ENCODE peak calls at places on chromosome 20, in ten cellular contexts. W, O, Q, I, A, C, P, L, U and T are unnamed samples.

GRCh38 chr20:33445881-33446615 is 2.5 kb upstream of the SNTA1 start:
- DNase-seq in W (no peak), O (no peak), Q (no peak), I (no peak), A (no peak), C (no peak), P (no peak), L (no peak), U (no peak), T (no peak)

GRCh38 chr20:17536944-17537444 is 5.8 kb upstream of the BFSP1 start:
- DNase-seq in W (peak; percentile 84), O (peak; percentile 67), Q (peak; percentile 94), I (peak; percentile 87), A (peak; percentile 70), C (peak; percentile 90), P (peak; percentile 86), L (peak; percentile 75), U (peak; percentile 85), T (no peak)

GRCh38 chr20:31833130-31833930 is 12.1 kb downstream of the FOXS1 start:
- DNase-seq in W (peak; percentile 43), O (no peak), Q (peak; percentile 99), I (no peak), A (peak; percentile 87), C (peak; percentile 68), P (peak; percentile 67), L (no peak), U (peak; percentile 79), T (no peak)

GRCh38 chr20:10660661-10661060 is 13.1 kb downstream of the JAG1 start:
- DNase-seq in W (no peak), O (no peak), Q (peak; percentile 61), I (peak; percentile 87), A (no peak), C (no peak), P (no peak), L (no peak), U (no peak), T (no peak)

GRCh38 chr20:63116412-63117106 is 99.4 kb downstream of the YTHDF1 start:
- DNase-seq in W (peak; percentile 4), O (no peak), Q (peak; percentile 88), I (no peak), A (peak; percentile 72), C (no peak), P (peak; percentile 10), L (no peak), U (peak; percentile 64), T (no peak)

GRCh38 chr20:63065911-63066310 is 59.1 kb upstream of the BHLHE23 start:
- DNase-seq in W (no peak), O (no peak), Q (no peak), I (peak; percentile 54), A (no peak), C (no peak), P (no peak), L (no peak), U (no peak), T (no peak)

GRCh38 chr20:57594092-57594911 is 25.9 kb downstream of the ZBP1 start:
- DNase-seq in W (peak; percentile 36), O (no peak), Q (peak; percentile 90), I (no peak), A (peak; percentile 84), C (peak; percentile 46), P (peak; percentile 12), L (no peak), U (peak; percentile 69), T (no peak)

GRCh38 chr20:15847415-15847814 is 725.8 kb downstream of the KIF16B start:
- DNase-seq in W (no peak), O (no peak), Q (no peak), I (no peak), A (no peak), C (no peak), P (no peak), L (no peak), U (no peak), T (no peak)

GRCh38 chr20:32823078-32823477 is 3.3 kb downstream of the MAPRE1 start:
- DNase-seq in W (peak; percentile 82), O (peak; percentile 37), Q (no peak), I (no peak), A (no peak), C (peak; percentile 29), P (no peak), L (peak; percentile 86), U (peak; percentile 75), T (peak; percentile 62)

GRCh38 chr20:56249244-56249955 is 868 bp downstream of the MC3R start:
- DNase-seq in W (no peak), O (no peak), Q (peak; percentile 88), I (no peak), A (peak; percentile 41), C (peak; percentile 37), P (no peak), L (no peak), U (peak; percentile 49), T (no peak)

GRCh38 chr20:24034820-24035219 is 46.2 kb upstream of the GGTLC1 start:
- DNase-seq in W (no peak), O (no peak), Q (no peak), I (no peak), A (no peak), C (peak; percentile 76), P (no peak), L (no peak), U (peak; percentile 34), T (no peak)

GRCh38 chr20:32017711-32018251 is 7.5 kb downstream of the CCM2L start:
- DNase-seq in W (no peak), O (no peak), Q (peak; percentile 97), I (no peak), A (peak; percentile 74), C (peak; percentile 53), P (no peak), L (no peak), U (peak; percentile 93), T (no peak)

GRCh38 chr20:42714298-42715141 is 475.2 kb downstream of the PTPRT start:
- DNase-seq in W (no peak), O (no peak), Q (no peak), I (no peak), A (no peak), C (no peak), P (no peak), L (no peak), U (no peak), T (no peak)

GRCh38 chr20:60026010-60026409 is 67.8 kb downstream of the CDH26 start:
- DNase-seq in W (no peak), O (no peak), Q (no peak), I (no peak), A (no peak), C (no peak), P (no peak), L (no peak), U (no peak), T (no peak)

GRCh38 chr20:39993737-39994136 is 695.3 kb downstream of the MAFB start:
- DNase-seq in W (no peak), O (no peak), Q (no peak), I (no peak), A (no peak), C (no peak), P (no peak), L (no peak), U (no peak), T (no peak)

GRCh38 chr20:19104186-19104585 is 108.3 kb upstream of the SLC24A3 start:
- DNase-seq in W (no peak), O (no peak), Q (no peak), I (no peak), A (no peak), C (no peak), P (no peak), L (no peak), U (no peak), T (no peak)

GRCh38 chr20:1802385-1803215 is 92.6 kb upstream of the SIRPA start:
- DNase-seq in W (peak; percentile 70), O (no peak), Q (peak; percentile 91), I (peak; percentile 73), A (peak; percentile 81), C (peak; percentile 70), P (peak; percentile 76), L (peak; percentile 29), U (peak; percentile 86), T (no peak)

GRCh38 chr20:699811-700338 is 24.3 kb upstream of the SCRT2 start:
- DNase-seq in W (no peak), O (no peak), Q (peak; percentile 71), I (peak; percentile 63), A (no peak), C (no peak), P (no peak), L (no peak), U (no peak), T (no peak)

DNA sequence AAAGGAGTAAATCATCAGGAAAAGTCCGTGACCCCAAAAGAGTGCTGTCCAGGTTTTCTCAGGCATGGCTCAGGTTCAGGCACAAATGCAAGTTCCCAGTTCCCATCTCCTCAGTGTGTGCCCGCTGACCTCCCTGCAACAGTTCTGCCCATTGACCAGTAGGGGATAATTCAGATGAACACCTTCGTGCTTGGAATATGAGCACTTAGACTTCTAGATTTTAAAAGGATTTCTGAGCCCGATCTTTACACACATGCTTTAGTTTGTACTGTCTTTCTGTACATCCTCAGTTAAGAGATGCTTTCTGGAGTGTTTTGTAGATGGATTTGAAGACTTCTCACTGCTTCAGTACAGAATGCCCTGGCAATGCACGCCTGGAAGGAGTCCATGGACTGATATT is 239.7 kb upstream of the PLCB4 start:
- DNase-seq in W (no peak), O (no peak), Q (no peak), I (no peak), A (no peak), C (peak; percentile 31), P (no peak), L (no peak), U (no peak), T (no peak)
- TF ChIP-seq CTCF in W (peak; percentile 38), O (peak; percentile 21), Q (peak; percentile 65), I (no peak), A (no peak), C (peak; percentile 14), P (no peak), L (peak; percentile 67), U (no peak), T (peak; percentile 34)

GRCh38 chr20:44138859-44139258 is 48.1 kb downstream of the JPH2 start:
- DNase-seq in W (no peak), O (no peak), Q (no peak), I (peak; percentile 76), A (no peak), C (peak; percentile 26), P (no peak), L (no peak), U (no peak), T (no peak)
- TF ChIP-seq CTCF in W (no peak), O (no peak), Q (no peak), I (no peak), A (no peak), C (no peak), P (no peak), L (no peak), U (no peak), T (no peak)

GRCh38 chr20:51767018-51767866 is 948 bp downstream of the ATP9A start:
- DNase-seq in W (peak; percentile 25), O (no peak), Q (peak; percentile 96), I (peak; percentile 82), A (peak; percentile 50), C (peak; percentile 87), P (peak; percentile 42), L (no peak), U (peak; percentile 95), T (no peak)
- TF ChIP-seq CTCF in W (peak; percentile 34), O (peak; percentile 23), Q (peak; percentile 79), I (peak; percentile 36), A (no peak), C (no peak), P (peak; percentile 34), L (peak; percentile 64), U (peak; percentile 34), T (peak; percentile 39)

GRCh38 chr20:37011147-37011546 is 59.6 kb upstream of the SAMHD1 start:
- DNase-seq in W (no peak), O (no peak), Q (no peak), I (no peak), A (no peak), C (no peak), P (no peak), L (no peak), U (no peak), T (no peak)

GRCh38 chr20:37007898-37008649 is 56.6 kb upstream of the SAMHD1 start:
- DNase-seq in W (peak; percentile 53), O (no peak), Q (no peak), I (no peak), A (peak; percentile 57), C (peak; percentile 45), P (peak; percentile 42), L (peak; percentile 43), U (peak; percentile 21), T (no peak)
- TF ChIP-seq CTCF in W (peak; percentile 26), O (no peak), Q (peak; percentile 16), I (no peak), A (no peak), C (no peak), P (no peak), L (peak; percentile 61), U (peak; percentile 44), T (peak; percentile 28)